ENCODE peak calls at places on chromosome 1, in four cellular contexts. D, B, J and P are unnamed samples.

GRCh38 chr1:182080955-182081582 is 19.6 kb upstream of the ZNF648 start:
- DNase-seq in B (peak; percentile 11), D (no peak), J (no peak), P (peak; percentile 24)

GRCh38 chr1:204128464-204128963 is 23.3 kb downstream of the ETNK2 start:
- DNase-seq in B (no peak), J (no peak), D (no peak), P (no peak)

GRCh38 chr1:24329797-24330543 is 10.8 kb downstream of the GRHL3 start:
- DNase-seq in B (no peak), D (no peak), J (no peak), P (no peak)

GRCh38 chr1:179031855-179032513 is 6.3 kb downstream of the FAM20B start:
- DNase-seq in D (no peak), B (no peak), J (no peak), P (no peak)

GRCh38 chr1:28716336-28716735 is 20.4 kb upstream of the YTHDF2 start:
- DNase-seq in B (no peak), D (no peak), J (no peak), P (no peak)

GRCh38 chr1:201214461-201214860 is 23.8 kb downstream of the IGFN1 start:
- DNase-seq in D (no peak), B (no peak), J (no peak), P (peak; percentile 32)

GRCh38 chr1:189859385-189859977 is 618.2 kb downstream of the BRINP3 start:
- DNase-seq in D (no peak), J (no peak), B (no peak), P (no peak)

GRCh38 chr1:87594736-87595383 is 266.2 kb downstream of the LMO4 start:
- DNase-seq in J (no peak), D (no peak), B (no peak), P (no peak)

GRCh38 chr1:243605604-243606003 is 244.4 kb downstream of the AKT3 start:
- DNase-seq in D (no peak), J (no peak), B (no peak), P (no peak)

GRCh38 chr1:2322065-2322571 is 69.2 kb downstream of the MORN1 start:
- DNase-seq in J (peak; percentile 98), B (peak; percentile 67), D (no peak), P (peak; percentile 84)

GRCh38 chr1:33655496-33655895 is 183.1 kb downstream of the ZSCAN20 start:
- DNase-seq in B (no peak), J (no peak), D (no peak), P (no peak)

DNA sequence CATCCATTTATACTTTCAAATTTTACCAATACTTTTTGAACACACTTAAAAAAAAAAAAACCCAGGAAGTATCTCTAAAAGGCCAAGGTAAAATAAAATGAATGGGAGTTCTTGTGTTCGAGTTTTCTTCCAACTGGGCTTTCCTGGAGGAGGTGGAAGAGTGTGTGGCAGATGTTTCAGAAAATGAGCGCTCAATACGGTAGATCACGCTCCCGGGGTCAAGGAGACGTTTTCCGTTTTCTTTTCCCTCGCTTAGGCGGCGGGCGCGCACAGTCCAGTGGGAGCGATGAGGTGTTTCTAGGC is 520 bp upstream of the UBE4B start:
- DNase-seq in B (no peak), J (no peak), D (no peak), P (no peak)
- TF ChIP-seq CTCF in B (no peak), J (no peak), D (no peak), P (no peak)

DNA sequence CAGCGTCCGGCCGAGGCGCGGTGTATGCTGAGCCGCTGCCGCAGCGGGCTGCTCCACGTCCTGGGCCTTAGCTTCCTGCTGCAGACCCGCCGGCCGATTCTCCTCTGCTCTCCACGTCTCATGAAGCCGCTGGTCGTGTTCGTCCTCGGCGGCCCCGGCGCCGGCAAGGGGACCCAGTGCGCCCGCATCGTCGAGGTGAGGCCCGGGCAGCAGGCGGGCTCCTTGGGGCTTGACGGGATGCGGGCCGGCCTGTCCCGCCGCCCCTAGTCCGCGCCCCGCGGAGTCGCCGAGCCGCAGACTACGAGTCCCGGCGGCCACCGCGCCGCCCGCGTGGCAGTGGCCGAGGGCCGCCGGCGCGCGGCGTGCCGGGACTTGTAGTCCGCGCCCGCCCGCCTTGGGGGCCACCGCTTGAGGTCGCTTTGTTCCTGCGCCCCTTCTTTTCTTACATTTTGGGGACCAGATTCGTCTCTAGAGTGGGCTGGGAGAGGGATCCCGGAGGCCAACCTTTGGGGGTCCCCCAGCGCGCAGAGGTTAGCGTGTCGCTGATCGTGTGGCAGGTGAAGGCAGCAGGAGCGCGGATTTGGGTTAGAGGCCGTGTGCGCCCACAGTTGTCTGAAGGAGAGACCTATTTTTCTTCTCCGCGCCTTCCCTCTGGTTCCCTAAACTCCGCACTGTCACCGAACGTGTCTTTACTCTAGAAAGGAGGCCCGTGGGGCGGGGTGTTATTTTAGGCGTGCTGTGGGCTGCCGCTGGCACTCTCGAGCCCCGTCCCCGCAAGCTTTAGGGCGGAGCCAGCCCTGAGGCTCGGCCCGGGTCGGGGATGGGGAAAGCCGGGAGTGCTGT is 553 bp downstream of the CMPK1 start:
- DNase-seq in J (peak; percentile 87), D (peak; percentile 67), B (no peak), P (peak; percentile 85)
- TF ChIP-seq CTCF in J (no peak), D (no peak), B (no peak), P (peak; percentile 11)

DNA sequence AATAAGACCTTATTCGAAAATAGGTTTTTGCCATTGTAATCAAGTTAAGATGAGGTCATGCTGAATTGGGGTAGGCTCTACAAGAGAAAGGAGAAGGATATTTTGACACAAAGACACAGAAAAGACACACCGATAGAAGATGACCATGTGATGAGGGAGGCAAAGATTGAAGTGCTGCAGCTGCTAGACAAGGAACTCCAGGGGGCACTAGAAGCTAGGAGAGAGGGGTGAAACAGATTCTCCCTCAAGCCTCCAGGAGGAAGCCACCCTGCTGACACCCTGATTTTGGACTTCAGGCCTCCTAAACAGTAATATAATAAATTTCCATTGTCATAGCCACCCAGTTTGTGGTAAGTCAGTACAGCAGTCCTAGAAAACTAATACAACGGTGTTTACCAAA is 506.8 kb upstream of the CAMK1G start:
- DNase-seq in D (no peak), J (no peak), B (no peak), P (no peak)
- TF ChIP-seq CTCF in D (no peak), J (no peak), B (peak; percentile 62), P (peak; percentile 25)

GRCh38 chr1:42759114-42759513 is 7.7 kb downstream of the P3H1 start:
- DNase-seq in B (no peak), D (no peak), J (no peak), P (no peak)
- TF ChIP-seq CTCF in B (no peak), D (no peak), J (no peak), P (no peak)